ENCODE peak calls at places on chromosome 10, in four cellular contexts. Q, S, O and N are unnamed samples. For H3K36me3, the result is how much of the 10 kb centered on the place peaks cover.

GRCh38 chr10:126088144-126088543 is 191.8 kb downstream of the FANK1 start:
- DNase-seq in Q (no peak), S (no peak), O (no peak), N (no peak)

GRCh38 chr10:99872367-99873162 is 90.1 kb downstream of the ABCC2 start:
- DNase-seq in Q (no peak), S (no peak), O (no peak), N (no peak)

GRCh38 chr10:97511711-97512445 is 13.2 kb downstream of the UBTD1 start:
- DNase-seq in Q (no peak), S (no peak), O (no peak), N (no peak)

GRCh38 chr10:59361659-59362183 is 628 bp downstream of the FAM13C start:
- DNase-seq in Q (no peak), S (no peak), O (no peak), N (no peak)

GRCh38 chr10:96073722-96074121 is 30.3 kb downstream of the CCNJ start:
- DNase-seq in Q (no peak), S (no peak), O (no peak), N (no peak)

GRCh38 chr10:137031-137430 is 1.8 kb downstream of the ZMYND11 start:
- DNase-seq in Q (no peak), S (peak), O (no peak), N (peak)

GRCh38 chr10:107502263-107502979 is 337.9 kb upstream of the SORCS1 start:
- DNase-seq in Q (no peak), S (no peak), O (no peak), N (no peak)

GRCh38 chr10:78890506-78890905 is 178.3 kb upstream of the ZMIZ1 start:
- DNase-seq in Q (no peak), S (no peak), O (no peak), N (no peak)

GRCh38 chr10:131355116-131355515 is 43.6 kb upstream of the TCERG1L start:
- DNase-seq in Q (no peak), S (no peak), O (no peak), N (no peak)

GRCh38 chr10:123970207-123970926 is 78.8 kb upstream of the CPXM2 start:
- DNase-seq in Q (no peak), S (no peak), O (no peak), N (no peak)

GRCh38 chr10:126205482-126206210 is 182.6 kb downstream of the ADAM12 start:
- DNase-seq in Q (no peak), S (no peak), O (no peak), N (no peak)

GRCh38 chr10:96292971-96293909 is 11.0 kb upstream of the DNTT start:
- DNase-seq in Q (no peak), S (no peak), O (peak), N (peak)

GRCh38 chr10:101038486-101038885 is 7.5 kb downstream of the SFXN3 start:
- DNase-seq in Q (no peak), S (no peak), O (no peak), N (no peak)

GRCh38 chr10:95273393-95274312 is 17.1 kb downstream of the PDLIM1 start:
- DNase-seq in Q (no peak), S (no peak), O (peak), N (no peak)

GRCh38 chr10:43064331-43065075 is 12.4 kb upstream of the RET start:
- DNase-seq in Q (no peak), S (no peak), O (no peak), N (no peak)

GRCh38 chr10:51932530-51932929 is 233.1 kb upstream of the CSTF2T start:
- DNase-seq in Q (no peak), S (no peak), O (no peak), N (no peak)

GRCh38 chr10:119379466-119380071 is 162.9 kb downstream of the RGS10 start:
- DNase-seq in Q (peak), S (no peak), O (no peak), N (no peak)

GRCh38 chr10:89147256-89147655 is 59.9 kb downstream of the CH25H start:
- DNase-seq in Q (no peak), S (no peak), O (no peak), N (no peak)

GRCh38 chr10:119542990-119543813 is 683 bp upstream of the RGS10 start:
- DNase-seq in Q (peak), S (peak), O (peak), N (peak)

GRCh38 chr10:124688889-124689670 is 55.1 kb downstream of the FAM53B start:
- DNase-seq in Q (peak), S (peak), O (no peak), N (no peak)

GRCh38 chr10:13717936-13718772 is 131.4 kb downstream of the PRPF18 start:
- DNase-seq in Q (peak), S (no peak), O (peak), N (no peak)

GRCh38 chr10:986137-986825 is 2.0 kb upstream of the GTPBP4 start:
- DNase-seq in Q (peak), S (no peak), O (no peak), N (no peak)

GRCh38 chr10:129761981-129762956 is 201.8 kb downstream of the EBF3 start:
- DNase-seq in Q (peak), S (no peak), O (no peak), N (no peak)

GRCh38 chr10:85557706-85558105 is 808.9 kb downstream of the GRID1 start:
- DNase-seq in Q (no peak), S (no peak), O (no peak), N (no peak)

GRCh38 chr10:130772676-130773075 is 538.8 kb downstream of the TCERG1L start:
- DNase-seq in Q (no peak), S (no peak), O (no peak), N (no peak)

GRCh38 chr10:28479366-28479765 is 53.6 kb upstream of the WAC start:
- DNase-seq in Q (no peak), S (no peak), O (no peak), N (no peak)

GRCh38 chr10:480928-481551 is 208.4 kb downstream of the DIP2C start:
- DNase-seq in Q (no peak), S (no peak), O (no peak), N (no peak)

GRCh38 chr10:53315709-53316108 is 543.1 kb upstream of the MBL2 start:
- DNase-seq in Q (no peak), S (no peak), O (no peak), N (no peak)

GRCh38 chr10:108424656-108425055 is 1260.2 kb upstream of the SORCS1 start:
- DNase-seq in Q (no peak), S (no peak), O (no peak), N (no peak)

GRCh38 chr10:32943395-32943794 is 14.6 kb downstream of the ITGB1 start:
- DNase-seq in Q (no peak), S (no peak), O (no peak), N (no peak)

GRCh38 chr10:78371118-78371517 is 337.5 kb downstream of the RPS24 start:
- DNase-seq in Q (no peak), S (no peak), O (no peak), N (no peak)

GRCh38 chr10:76352300-76352699 is 920.9 kb downstream of the LRMDA start:
- DNase-seq in Q (no peak), S (no peak), O (no peak), N (no peak)

GRCh38 chr10:119655566-119656001 is 4.4 kb downstream of the BAG3 start:
- DNase-seq in Q (no peak), S (peak), O (peak), N (peak)

GRCh38 chr10:82811621-82812020 is 936.6 kb downstream of the NRG3 start:
- DNase-seq in Q (no peak), S (no peak), O (no peak), N (no peak)

GRCh38 chr10:71513454-71513853 is 116.7 kb downstream of the CDH23 start:
- DNase-seq in Q (no peak), S (no peak), O (no peak), N (no peak)

GRCh38 chr10:1546431-1547110 is 190.8 kb downstream of the ADARB2 start:
- DNase-seq in Q (no peak), S (no peak), O (no peak), N (no peak)

DNA sequence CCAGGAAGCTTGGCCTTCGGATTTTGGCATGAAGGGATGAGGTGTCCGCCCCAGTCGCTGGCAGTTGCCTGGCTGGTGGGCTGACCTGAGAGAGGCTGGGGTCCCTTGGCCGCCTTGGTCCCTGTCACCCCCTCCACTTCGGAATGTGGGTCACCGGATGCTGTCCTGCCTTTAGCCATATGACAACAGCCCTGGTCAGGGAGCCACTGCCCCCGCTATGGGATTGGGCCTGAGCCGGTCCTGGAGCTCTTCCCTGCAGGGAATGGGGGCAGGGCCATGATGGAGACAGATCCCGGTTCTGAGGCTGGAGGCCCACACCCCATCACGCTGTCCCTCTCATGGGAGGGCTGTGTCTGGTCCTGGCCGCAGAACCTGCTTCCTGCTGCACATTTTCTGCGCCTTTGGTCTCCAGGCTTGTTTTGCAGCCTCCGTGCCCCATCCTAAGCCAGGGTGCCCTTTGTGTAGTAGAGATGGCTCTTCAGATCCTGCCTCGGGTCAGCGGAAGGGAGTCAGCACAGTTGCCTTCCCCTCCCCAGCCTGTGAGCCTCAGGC is 22.6 kb downstream of the PFKFB3 start:
- DNase-seq in Q (peak), S (no peak), O (no peak), N (no peak)
- H3K36me3 ChIP-seq in Q (half or more), S (under half), O (under half), N (half or more)

DNA sequence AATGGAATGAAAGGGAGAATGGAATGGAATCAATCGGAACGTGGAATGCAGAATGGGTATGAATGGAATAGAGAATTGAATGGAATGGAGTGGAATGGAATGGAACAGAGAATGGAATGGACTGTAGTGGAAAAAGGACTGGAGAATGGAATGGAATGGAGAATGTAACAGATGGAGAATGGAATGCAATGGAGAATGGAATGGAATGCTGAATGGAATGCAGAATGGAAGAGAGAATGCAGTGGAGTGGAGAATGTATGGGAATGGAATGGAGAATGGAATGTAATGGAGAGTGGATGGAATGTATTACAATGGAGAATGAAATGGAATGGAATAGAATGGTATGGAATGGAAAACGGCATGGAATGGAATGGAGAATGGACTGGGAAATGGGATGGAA is 96.9 kb downstream of the NSUN6 start:
- DNase-seq in Q (no peak), S (no peak), O (no peak), N (no peak)
- H3K36me3 ChIP-seq in Q (under half), S (under half), O (under half), N (under half)

GRCh38 chr10:121949473-121949872 is 21.6 kb upstream of the ATE1 start:
- DNase-seq in Q (no peak), S (no peak), O (no peak), N (no peak)
- H3K36me3 ChIP-seq in Q (under half), S (under half), O (under half), N (under half)

GRCh38 chr10:110610308-110610774 is 33.8 kb upstream of the RBM20 start:
- DNase-seq in Q (no peak), S (peak), O (peak), N (peak)
- H3K36me3 ChIP-seq in Q (under half), S (under half), O (under half), N (under half)